ENCODE peak calls at places on chromosomes 4 and X, in five cellular contexts. G, I, H, K and O are unnamed samples.
A peak's percentile ranks its signal among the peaks of the same experiment; 100 is the strongest.

GRCh38 chr4:183197140-183197539 is 98.1 kb downstream of the WWC2 start:
- DNase-seq in G (no peak), I (no peak), H (no peak), K (no peak), O (no peak)

GRCh38 chr4:106369456-106370060 is 980 bp upstream of the GIMD1 start:
- DNase-seq in G (peak; percentile 78), I (no peak), H (peak; percentile 3), K (no peak), O (no peak)

GRCh38 chrX:136146614-136147319 is 566 bp upstream of the FHL1 start:
- DNase-seq in G (peak; percentile 22), I (peak; percentile 26), H (peak; percentile 26), K (no peak), O (no peak)

GRCh38 chrX:39974228-39974627 is 123.5 kb downstream of the BCOR start:
- DNase-seq in G (no peak), I (no peak), H (no peak), K (no peak), O (no peak)

GRCh38 chr4:150209140-150209829 is 131.0 kb downstream of the DCLK2 start:
- DNase-seq in G (peak; percentile 69), I (peak; percentile 60), H (no peak), K (no peak), O (no peak)

GRCh38 chrX:27590044-27590443 is at the start of gene DCAF8L2:
- DNase-seq in G (no peak), I (no peak), H (no peak), K (no peak), O (no peak)

GRCh38 chr4:56512166-56512565 is 6.6 kb downstream of the ARL9 start:
- DNase-seq in G (peak; percentile 7), I (no peak), H (no peak), K (no peak), O (no peak)

GRCh38 chr4:53043900-53044650 is 182.0 kb downstream of the RASL11B start:
- DNase-seq in G (no peak), I (no peak), H (no peak), K (no peak), O (no peak)

GRCh38 chr4:114229721-114230120 is 250.3 kb upstream of the ARSJ start:
- DNase-seq in G (no peak), I (no peak), H (no peak), K (no peak), O (no peak)

GRCh38 chr4:167767281-167767680 is 325.1 kb upstream of the ANXA10 start:
- DNase-seq in G (no peak), I (no peak), H (no peak), K (no peak), O (no peak)

GRCh38 chrX:109735241-109735744 is 2.2 kb upstream of the ACSL4 start:
- DNase-seq in G (no peak), I (no peak), H (no peak), K (no peak), O (no peak)

GRCh38 chr4:13641084-13641483 is 13.6 kb upstream of the BOD1L1 start:
- DNase-seq in G (no peak), I (no peak), H (no peak), K (no peak), O (no peak)

GRCh38 chrX:13688772-13689518 is at the start of gene RAB9A:
- DNase-seq in G (peak; percentile 79), I (peak; percentile 89), H (peak; percentile 80), K (peak; percentile 74), O (peak; percentile 72)

GRCh38 chrX:40035726-40036125 is 62.0 kb downstream of the BCOR start:
- DNase-seq in G (no peak), I (no peak), H (no peak), K (no peak), O (no peak)

GRCh38 chr4:54228064-54228527 is 997 bp upstream of the PDGFRA start:
- DNase-seq in G (peak; percentile 89), I (peak; percentile 79), H (no peak), K (no peak), O (no peak)

GRCh38 chr4:99835942-99836341 is 19.3 kb downstream of the DAPP1 start:
- DNase-seq in G (no peak), I (no peak), H (no peak), K (no peak), O (no peak)

GRCh38 chr4:186201535-186202230 is 10.3 kb downstream of the CYP4V2 start:
- DNase-seq in G (peak; percentile 17), I (peak; percentile 38), H (peak; percentile 53), K (peak; percentile 31), O (peak; percentile 52)

GRCh38 chr4:11805837-11806236 is 377.1 kb upstream of the HS3ST1 start:
- DNase-seq in G (peak; percentile 31), I (no peak), H (no peak), K (no peak), O (no peak)

GRCh38 chrX:125621588-125621927 is 301.9 kb downstream of the TEX13C start:
- DNase-seq in G (no peak), I (no peak), H (no peak), K (no peak), O (no peak)

GRCh38 chr4:38990241-38990640 is 42.0 kb downstream of the TMEM156 start:
- DNase-seq in G (no peak), I (no peak), H (no peak), K (no peak), O (no peak)

GRCh38 chrX:49262603-49263002 is 1.9 kb downstream of the FOXP3 start:
- DNase-seq in G (no peak), I (no peak), H (no peak), K (no peak), O (no peak)

GRCh38 chr4:185921583-185922555 is 109.9 kb upstream of the SORBS2 start:
- DNase-seq in G (peak; percentile 40), I (no peak), H (no peak), K (no peak), O (no peak)

GRCh38 chr4:142660728-142661127 is 185.4 kb downstream of the INPP4B start:
- DNase-seq in G (no peak), I (no peak), H (no peak), K (no peak), O (no peak)
- H3K9me3 ChIP-seq in G (peaks cover 45% of the 10 kb centered on the region), I (peaks cover 17% of the 10 kb centered on the region), H (peaks cover 26% of the 10 kb centered on the region), K (peaks cover 38% of the 10 kb centered on the region), O (peaks cover 54% of the 10 kb centered on the region)

DNA sequence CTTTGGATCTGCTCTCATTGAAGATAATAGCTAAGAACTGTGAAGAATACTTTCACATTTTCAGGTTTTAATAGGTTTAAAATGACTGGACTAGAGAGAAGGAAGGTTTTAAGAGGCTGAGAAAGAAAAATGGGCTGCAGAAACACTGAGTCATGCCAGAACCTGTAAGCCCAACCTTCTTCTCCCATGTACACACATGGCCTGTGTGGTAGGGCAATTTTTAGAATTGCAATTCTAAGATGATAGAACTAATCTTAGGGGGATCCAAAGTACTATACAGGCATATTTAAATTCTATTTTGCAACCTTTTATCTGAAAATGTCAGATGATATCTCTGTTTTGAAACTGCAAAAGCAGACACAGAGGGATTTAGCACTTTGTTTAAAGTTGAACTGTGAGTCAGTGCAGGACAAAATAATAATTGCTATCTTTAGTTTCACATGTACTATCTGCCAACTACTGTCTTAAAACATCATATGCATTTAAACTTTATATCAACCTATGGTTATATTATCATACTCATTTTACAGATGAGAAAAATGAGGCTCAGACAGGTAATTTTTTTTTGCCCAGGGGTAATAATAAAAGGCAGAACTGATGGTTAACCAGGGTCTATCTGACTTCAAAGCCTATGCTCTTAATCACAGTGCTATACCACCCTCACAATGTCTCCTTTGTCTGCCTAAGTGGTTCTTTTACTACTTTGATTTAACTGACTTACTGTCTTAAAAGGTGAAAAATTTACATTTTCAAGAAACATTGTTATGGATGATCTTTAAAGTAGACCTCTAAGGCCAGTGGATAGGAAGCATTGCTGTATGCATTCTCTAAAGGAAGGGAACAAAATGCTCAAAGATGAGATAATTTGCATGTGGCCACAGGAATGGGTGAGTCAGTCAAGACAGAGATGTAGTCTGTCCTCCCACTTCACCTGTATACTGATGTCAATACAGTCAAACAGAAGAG is 4.3 kb downstream of the TMPRSS11E start:
- DNase-seq in G (peak; percentile 73), I (no peak), H (no peak), K (no peak), O (no peak)
- H3K27ac ChIP-seq in G (no peak overlapping the region), I (no peak overlapping the region), H (no peak overlapping the region), K (no peak overlapping the region), O (no peak overlapping the region)

GRCh38 chr4:211033-211511 is 86.8 kb downstream of the ZNF718 start:
- DNase-seq in G (no peak), I (no peak), H (no peak), K (no peak), O (no peak)

GRCh38 chr4:213971-214370 is 89.7 kb downstream of the ZNF718 start:
- DNase-seq in G (no peak), I (no peak), H (no peak), K (no peak), O (no peak)

GRCh38 chr4:217891-218290 is 87.4 kb downstream of the ZNF732 start:
- DNase-seq in G (no peak), I (no peak), H (no peak), K (no peak), O (no peak)

GRCh38 chr4:212438-213174 is 88.3 kb downstream of the ZNF718 start:
- DNase-seq in G (peak; percentile 89), I (peak; percentile 77), H (peak; percentile 7), K (no peak), O (no peak)
- H3K9me3 ChIP-seq in G (peaks cover 58% of the 10 kb centered on the region), I (no peaks in the 10 kb centered on the region), H (no peaks in the 10 kb centered on the region), K (no peaks in the 10 kb centered on the region), O (peaks cover 56% of the 10 kb centered on the region)

GRCh38 chr4:74362347-74362746 is 2.6 kb upstream of the EREG start:
- DNase-seq in G (no peak), I (no peak), H (no peak), K (no peak), O (no peak)

GRCh38 chr4:74365761-74366160 is 816 bp downstream of the EREG start:
- DNase-seq in G (peak; percentile 28), I (peak; percentile 14), H (no peak), K (no peak), O (no peak)

GRCh38 chr4:74366367-74366891 is 1.5 kb downstream of the EREG start:
- DNase-seq in G (peak; percentile 41), I (no peak), H (no peak), K (no peak), O (no peak)

GRCh38 chr4:74367656-74368055 is 2.7 kb downstream of the EREG start:
- DNase-seq in G (no peak), I (no peak), H (no peak), K (no peak), O (no peak)

DNA sequence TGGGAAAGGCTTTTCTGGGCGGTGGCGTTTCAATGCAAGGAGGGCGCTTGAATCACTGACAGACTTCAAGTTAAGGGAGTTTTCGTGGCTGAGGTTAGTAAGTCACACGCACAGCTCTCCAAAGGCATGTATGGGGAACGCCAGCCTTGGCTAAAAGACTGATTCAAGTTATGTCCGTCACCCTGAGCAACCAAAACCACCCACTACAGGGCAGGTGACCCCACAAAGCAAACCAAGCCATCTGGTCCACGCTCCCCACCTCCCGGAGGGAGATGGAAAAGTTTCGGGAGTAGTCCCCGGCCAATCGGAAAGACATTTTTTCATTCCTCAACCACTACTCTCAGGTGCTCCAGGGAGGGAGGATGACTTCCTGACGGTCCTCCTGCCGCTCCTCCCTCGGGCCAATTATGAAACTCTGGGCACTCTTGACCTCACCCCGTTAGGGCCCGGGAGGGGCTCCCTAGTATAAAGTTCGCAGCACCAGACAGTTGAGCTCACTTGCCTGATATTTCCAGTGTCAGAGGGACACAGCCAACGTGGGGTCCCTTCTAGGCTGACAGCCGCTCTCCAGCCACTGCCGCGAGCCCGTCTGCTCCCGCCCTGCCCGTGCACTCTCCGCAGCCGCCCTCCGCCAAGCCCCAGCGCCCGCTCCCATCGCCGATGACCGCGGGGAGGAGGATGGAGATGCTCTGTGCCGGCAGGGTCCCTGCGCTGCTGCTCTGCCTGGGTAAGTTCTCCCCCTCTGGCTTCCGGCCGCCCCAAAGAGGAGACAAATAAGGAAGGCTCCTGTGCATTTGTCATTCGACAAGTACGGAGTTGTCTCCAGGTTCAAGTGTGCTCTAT is at the start of gene EREG:
- DNase-seq in G (peak; percentile 95), I (peak; percentile 15), H (peak; percentile 4), K (no peak), O (peak; percentile 2)
- H3K27ac ChIP-seq in G (no peak within 1 kb of the TSS), I (no peak within 1 kb of the TSS), H (no peak within 1 kb of the TSS), K (peak within 1 kb of the TSS; percentile 43), O (no peak within 1 kb of the TSS)